ENCODE peak calls at places on chromosomes 5 and 9, in five cellular contexts. L, N, K, V and T are unnamed samples.

GRCh38 chr5:66151030-66151429 is 6.9 kb downstream of the SREK1 start:
- DNase-seq in L (no peak), N (no peak), K (no peak), V (no peak), T (no peak)

GRCh38 chr5:64769856-64770255 is 1.1 kb downstream of the CWC27 start:
- DNase-seq in L (no peak), N (no peak), K (no peak), V (no peak), T (no peak)

GRCh38 chr9:131233989-131234388 is 42.3 kb downstream of the FAM78A start:
- DNase-seq in L (no peak), N (no peak), K (no peak), V (no peak), T (no peak)

GRCh38 chr5:172173771-172174170 is 14.3 kb downstream of the STK10 start:
- DNase-seq in L (peak), N (no peak), K (peak), V (no peak), T (peak)

GRCh38 chr5:41827792-41828191 is 42.4 kb downstream of the OXCT1 start:
- DNase-seq in L (no peak), N (no peak), K (no peak), V (no peak), T (no peak)

GRCh38 chr5:91367374-91367773 is 15.7 kb downstream of the ARRDC3 start:
- DNase-seq in L (no peak), N (no peak), K (no peak), V (no peak), T (no peak)

GRCh38 chr5:108681079-108681921 is 66.4 kb upstream of the FER start:
- DNase-seq in L (peak), N (peak), K (peak), V (peak), T (peak)

GRCh38 chr5:155850411-155850810 is 476.6 kb upstream of the SGCD start:
- DNase-seq in L (no peak), N (no peak), K (no peak), V (no peak), T (no peak)

GRCh38 chr9:127693697-127694096 is 13.1 kb upstream of the CFAP157 start:
- DNase-seq in L (no peak), N (no peak), K (no peak), V (no peak), T (no peak)
- H3K4me3 ChIP-seq in L (no peak), N (no peak), K (no peak), V (no peak), T (no peak)

DNA sequence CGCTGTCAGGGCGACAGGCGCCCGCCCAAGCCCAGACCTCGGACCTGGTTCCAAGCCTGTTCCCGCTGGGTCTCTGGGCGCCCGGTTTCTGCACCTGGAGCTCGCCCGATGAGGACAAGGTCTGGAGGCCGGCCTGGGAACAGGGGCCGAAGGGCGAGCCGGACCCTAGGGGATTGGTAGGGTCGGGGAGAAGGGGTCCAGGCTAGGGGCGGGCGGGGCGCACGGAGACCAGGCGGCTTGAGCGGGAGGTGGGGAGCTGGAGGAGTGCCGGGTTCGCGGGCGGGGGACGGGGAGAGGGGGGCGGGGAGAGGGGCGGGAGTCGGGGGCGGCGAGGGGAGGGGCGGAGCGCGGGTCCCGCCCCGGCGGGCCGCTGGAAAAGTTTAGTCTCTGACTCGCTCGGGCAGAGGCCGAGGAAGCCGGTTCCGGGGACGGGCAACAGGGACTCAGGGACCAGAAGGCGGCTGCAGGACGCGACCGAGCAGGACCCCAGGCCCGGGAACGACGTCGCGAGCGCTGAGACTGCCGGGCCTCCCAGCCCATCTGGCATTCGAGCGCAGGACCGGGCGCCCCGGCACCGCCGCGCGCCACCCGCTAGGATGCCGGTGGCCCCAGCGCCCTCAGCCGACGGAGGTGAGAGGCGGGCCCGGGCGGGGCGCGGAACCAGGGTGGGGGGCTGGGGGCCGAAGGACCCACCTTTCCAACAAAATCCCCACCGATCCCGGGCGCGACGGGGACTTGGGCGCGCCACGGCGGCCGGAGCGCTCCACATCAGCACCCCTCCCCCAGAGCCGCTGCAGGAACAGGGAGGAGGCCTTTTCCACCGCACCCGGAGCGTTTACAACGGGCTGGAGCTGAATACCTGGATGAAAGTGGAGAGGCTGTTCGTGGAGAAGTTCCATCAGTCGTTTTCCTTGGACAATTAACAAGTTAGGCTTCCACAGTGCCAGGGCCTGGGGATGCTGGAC is at the start of gene S1PR3:
- DNase-seq in L (no peak), N (no peak), K (no peak), V (peak), T (peak)
- H3K4me3 ChIP-seq in L (peak), N (peak), K (peak), V (peak), T (peak)

GRCh38 chr5:1973391-1974013 is 90.8 kb upstream of the IRX4 start:
- DNase-seq in L (no peak), N (no peak), K (no peak), V (no peak), T (no peak)
- H3K4me3 ChIP-seq in L (no peak), N (no peak), K (no peak), V (no peak), T (no peak)

DNA sequence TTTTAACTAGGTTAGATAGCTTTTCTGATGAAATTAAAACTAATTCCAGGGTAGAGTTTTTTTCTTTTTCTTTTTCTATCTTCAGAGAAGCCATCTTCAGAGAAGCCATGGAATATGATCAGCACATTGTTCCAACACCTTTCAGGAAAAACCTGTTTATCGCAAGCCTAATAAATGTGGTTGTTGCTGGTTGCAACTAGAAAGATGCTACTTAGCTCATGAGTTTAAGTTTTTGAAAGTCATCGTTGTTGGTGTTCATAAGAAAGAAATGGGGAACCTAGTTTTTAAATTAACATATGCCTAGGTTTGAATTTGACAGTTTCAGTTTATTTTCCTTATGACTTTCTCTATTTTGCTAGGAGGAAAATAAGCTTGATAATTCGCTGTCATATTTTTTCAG is 7.6 kb downstream of the CPEB4 start:
- DNase-seq in L (no peak), N (no peak), K (no peak), V (no peak), T (no peak)
- H3K4me3 ChIP-seq in L (no peak), N (peak), K (no peak), V (no peak), T (no peak)